ENCODE peak calls at places on chromosomes 1 and 21, in seven cellular contexts. One of them, this sample, is unnamed.

GRCh38 chr1:210815641-210816040 is 318.3 kb downstream of the KCNH1 start:
- DNase-seq in HEK293T: no peak
- DNase-seq in lower lobe of right lung: no peak
- DNase-seq in GM18507: no peak
- DNase-seq in glomerular endothelial cell: no peak
- DNase-seq in dorsolateral prefrontal cortex: no peak
- DNase-seq in lower leg skin: no peak
- DNase-seq in this sample: no peak

GRCh38 chr1:64061430-64062104 is 141.9 kb upstream of the UBE2U start:
- DNase-seq in HEK293T: no peak
- DNase-seq in lower lobe of right lung: no peak
- DNase-seq in GM18507: no peak
- DNase-seq in glomerular endothelial cell: no peak
- DNase-seq in dorsolateral prefrontal cortex: no peak
- DNase-seq in lower leg skin: no peak
- DNase-seq in this sample: no peak

GRCh38 chr1:56411484-56412180 is 167.7 kb downstream of the PLPP3 start:
- DNase-seq in HEK293T: no peak
- DNase-seq in lower lobe of right lung: no peak
- DNase-seq in GM18507: no peak
- DNase-seq in glomerular endothelial cell: peak
- DNase-seq in dorsolateral prefrontal cortex: no peak
- DNase-seq in lower leg skin: no peak
- DNase-seq in this sample: peak

GRCh38 chr21:26840206-26840605 is 5.0 kb downstream of the ADAMTS1 start:
- DNase-seq in HEK293T: no peak
- DNase-seq in lower lobe of right lung: no peak
- DNase-seq in GM18507: no peak
- DNase-seq in glomerular endothelial cell: no peak
- DNase-seq in dorsolateral prefrontal cortex: no peak
- DNase-seq in lower leg skin: no peak
- DNase-seq in this sample: no peak

GRCh38 chr21:43362306-43362927 is 64.5 kb downstream of the SIK1 start:
- DNase-seq in HEK293T: no peak
- DNase-seq in lower lobe of right lung: peak
- DNase-seq in GM18507: peak
- DNase-seq in glomerular endothelial cell: no peak
- DNase-seq in dorsolateral prefrontal cortex: peak
- DNase-seq in lower leg skin: peak
- DNase-seq in this sample: peak

GRCh38 chr1:114349891-114350605 is 161.0 kb downstream of the TRIM33 start:
- DNase-seq in HEK293T: no peak
- DNase-seq in lower lobe of right lung: no peak
- DNase-seq in GM18507: no peak
- DNase-seq in glomerular endothelial cell: no peak
- DNase-seq in dorsolateral prefrontal cortex: no peak
- DNase-seq in lower leg skin: no peak
- DNase-seq in this sample: no peak

GRCh38 chr21:35048183-35048601 is 910 bp downstream of the RUNX1 start:
- DNase-seq in HEK293T: no peak
- DNase-seq in lower lobe of right lung: peak
- DNase-seq in GM18507: no peak
- DNase-seq in glomerular endothelial cell: no peak
- DNase-seq in dorsolateral prefrontal cortex: no peak
- DNase-seq in lower leg skin: no peak
- DNase-seq in this sample: no peak

GRCh38 chr1:59720716-59721115 is 94.0 kb upstream of the HOOK1 start:
- DNase-seq in HEK293T: no peak
- DNase-seq in lower lobe of right lung: no peak
- DNase-seq in GM18507: no peak
- DNase-seq in glomerular endothelial cell: no peak
- DNase-seq in dorsolateral prefrontal cortex: no peak
- DNase-seq in lower leg skin: no peak
- DNase-seq in this sample: no peak

GRCh38 chr1:205715628-205716027 is 34.4 kb downstream of the NUCKS1 start:
- DNase-seq in HEK293T: no peak
- DNase-seq in lower lobe of right lung: no peak
- DNase-seq in GM18507: no peak
- DNase-seq in glomerular endothelial cell: no peak
- DNase-seq in dorsolateral prefrontal cortex: no peak
- DNase-seq in lower leg skin: no peak
- DNase-seq in this sample: no peak

GRCh38 chr1:100277866-100278265 is 11.8 kb downstream of the RTCA start:
- DNase-seq in HEK293T: no peak
- DNase-seq in lower lobe of right lung: no peak
- DNase-seq in GM18507: no peak
- DNase-seq in glomerular endothelial cell: no peak
- DNase-seq in dorsolateral prefrontal cortex: no peak
- DNase-seq in lower leg skin: no peak
- DNase-seq in this sample: no peak

GRCh38 chr1:236010443-236010842 is 54.4 kb downstream of the NID1 start:
- DNase-seq in HEK293T: no peak
- DNase-seq in lower lobe of right lung: no peak
- DNase-seq in GM18507: no peak
- DNase-seq in glomerular endothelial cell: no peak
- DNase-seq in dorsolateral prefrontal cortex: no peak
- DNase-seq in lower leg skin: no peak
- DNase-seq in this sample: no peak

GRCh38 chr1:111571987-111572386 is 47.6 kb upstream of the RAP1A start:
- DNase-seq in HEK293T: no peak
- DNase-seq in lower lobe of right lung: no peak
- DNase-seq in GM18507: no peak
- DNase-seq in glomerular endothelial cell: no peak
- DNase-seq in dorsolateral prefrontal cortex: no peak
- DNase-seq in lower leg skin: no peak
- DNase-seq in this sample: no peak

This sample was measured in tibial artery.